ENCODE peak calls at places on chromosomes 3 and 15, in seven cellular contexts. J is NCI-H1092; L is stimulated activated CD4-positive, alpha-beta T cell treated with anti-CD3 and anti-CD28 coated beads, Interleukin-2, amount 100 ng/mL, for 48 hours; B is putamen; Y is non-pigmented ciliary epithelial cell; K is fibroblast of mammary gland; Z is activated CD4-positive, alpha-beta T cell treated with anti-CD3 and anti-CD28 coated beads for 36 hours. N is an unnamed sample.

GRCh38 chr3:84136425-84136824 is 822.4 kb upstream of the CADM2 start:
- DNase-seq in L (no peak), B (no peak), J (no peak), Y (no peak), Z (no peak), K (no peak), N (no peak)

GRCh38 chr3:126970101-126970500 is 12.8 kb upstream of the PLXNA1 start:
- DNase-seq in Y (no peak), J (no peak), B (no peak), K (no peak), Z (no peak), L (no peak), N (no peak)

GRCh38 chr3:193905541-193905940 is 230.4 kb upstream of the HES1 start:
- DNase-seq in B (no peak), J (no peak), L (no peak), Y (no peak), K (no peak), Z (no peak), N (no peak)

GRCh38 chr3:105747056-105747455 is 121.8 kb downstream of the CBLB start:
- DNase-seq in Y (peak), J (no peak), L (no peak), Z (no peak), B (peak), K (peak), N (no peak)

GRCh38 chr3:34419801-34420200 is 621.4 kb downstream of the PDCD6IP start:
- DNase-seq in K (no peak), L (no peak), Y (no peak), J (no peak), Z (no peak), B (no peak), N (no peak)

GRCh38 chr15:80436511-80437307 is 32.5 kb downstream of the ARNT2 start:
- DNase-seq in K (peak), J (no peak), L (no peak), Y (no peak), B (no peak), Z (peak), N (no peak)

GRCh38 chr3:44468572-44469520 is 8.6 kb downstream of the ZNF445 start:
- DNase-seq in Z (peak), J (no peak), B (peak), L (peak), K (peak), Y (peak), N (no peak)

GRCh38 chr3:14253022-14253761 is 74.6 kb downstream of the LSM3 start:
- DNase-seq in B (no peak), J (no peak), K (peak), L (no peak), Z (no peak), Y (no peak), N (no peak)

GRCh38 chr3:32791833-32792232 is 26.0 kb upstream of the TRIM71 start:
- DNase-seq in B (no peak), J (no peak), Z (no peak), K (no peak), Y (no peak), L (no peak), N (no peak)

GRCh38 chr15:63185206-63185605 is 4.2 kb upstream of the RAB8B start:
- DNase-seq in L (no peak), Z (no peak), B (no peak), K (no peak), Y (no peak), J (no peak), N (no peak)

GRCh38 chr3:106485202-106485601 is 616.4 kb upstream of the CBLB start:
- DNase-seq in J (no peak), K (peak), L (no peak), Z (no peak), B (no peak), Y (no peak), N (no peak)

N was measured in iPS DF 19.7.